ENCODE peak calls at places on chromosomes 12 and 14, in four cellular contexts. One of them, this sample, is unnamed.
A peak's percentile ranks its signal among the peaks of the same experiment; 100 is the strongest.

GRCh38 chr12:1993341-1993740 is 10.9 kb downstream of the DCP1B start:
- DNase-seq in tibial nerve: no peak
- DNase-seq in CD8-positive, alpha-beta memory T cell: no peak
- DNase-seq in lower lobe of right lung: no peak
- DNase-seq in this sample: no peak

GRCh38 chr12:71303199-71303598 is 136.4 kb upstream of the LGR5 start:
- DNase-seq in tibial nerve: no peak
- DNase-seq in CD8-positive, alpha-beta memory T cell: no peak
- DNase-seq in lower lobe of right lung: no peak
- DNase-seq in this sample: no peak

GRCh38 chr14:106809615-106810014 is 1283.2 kb downstream of the TMEM121 start:
- DNase-seq in tibial nerve: no peak
- DNase-seq in CD8-positive, alpha-beta memory T cell: no peak
- DNase-seq in lower lobe of right lung: no peak
- DNase-seq in this sample: no peak

GRCh38 chr12:75711276-75711675 is 199.9 kb upstream of the KRR1 start:
- DNase-seq in tibial nerve: no peak
- DNase-seq in CD8-positive, alpha-beta memory T cell: no peak
- DNase-seq in lower lobe of right lung: no peak
- DNase-seq in this sample: no peak

GRCh38 chr14:105412768-105413541 is 6.7 kb upstream of the MTA1 start:
- DNase-seq in tibial nerve: no peak
- DNase-seq in CD8-positive, alpha-beta memory T cell: no peak
- DNase-seq in lower lobe of right lung: no peak
- DNase-seq in this sample: no peak

GRCh38 chr14:47744155-47744554 is 68.8 kb upstream of the MDGA2 start:
- DNase-seq in tibial nerve: no peak
- DNase-seq in CD8-positive, alpha-beta memory T cell: no peak
- DNase-seq in lower lobe of right lung: no peak
- DNase-seq in this sample: no peak

GRCh38 chr14:75442642-75443041 is 14.8 kb downstream of the JDP2 start:
- DNase-seq in tibial nerve: no peak
- DNase-seq in CD8-positive, alpha-beta memory T cell: no peak
- DNase-seq in lower lobe of right lung: no peak
- DNase-seq in this sample: no peak

GRCh38 chr14:34693228-34693939 is 21.0 kb downstream of the CFL2 start:
- DNase-seq in tibial nerve: no peak
- DNase-seq in CD8-positive, alpha-beta memory T cell: peak; percentile 1
- DNase-seq in lower lobe of right lung: peak; percentile 64
- DNase-seq in this sample: no peak

GRCh38 chr12:88255847-88256246 is 113.7 kb downstream of the TMTC3 start:
- DNase-seq in tibial nerve: no peak
- DNase-seq in CD8-positive, alpha-beta memory T cell: no peak
- DNase-seq in lower lobe of right lung: no peak
- DNase-seq in this sample: no peak

GRCh38 chr14:95533391-95533821 is 1.4 kb upstream of the GLRX5 start:
- DNase-seq in tibial nerve: no peak
- DNase-seq in CD8-positive, alpha-beta memory T cell: no peak
- DNase-seq in lower lobe of right lung: no peak
- DNase-seq in this sample: no peak

GRCh38 chr14:39398382-39398781 is 33.9 kb downstream of the FBXO33 start:
- DNase-seq in tibial nerve: no peak
- DNase-seq in CD8-positive, alpha-beta memory T cell: no peak
- DNase-seq in lower lobe of right lung: no peak
- DNase-seq in this sample: no peak

GRCh38 chr12:80602455-80602854 is 105.0 kb upstream of the MYF6 start:
- DNase-seq in tibial nerve: no peak
- DNase-seq in CD8-positive, alpha-beta memory T cell: no peak
- DNase-seq in lower lobe of right lung: no peak
- DNase-seq in this sample: no peak

GRCh38 chr12:50574621-50575348 is 70.0 kb downstream of the DIP2B start:
- DNase-seq in tibial nerve: no peak
- DNase-seq in CD8-positive, alpha-beta memory T cell: no peak
- DNase-seq in lower lobe of right lung: no peak
- DNase-seq in this sample: no peak

GRCh38 chr14:59919582-59920377 is at the start of gene LRRC9:
- DNase-seq in tibial nerve: no peak
- DNase-seq in CD8-positive, alpha-beta memory T cell: peak; percentile 1
- DNase-seq in lower lobe of right lung: peak; percentile 58
- DNase-seq in this sample: peak; percentile 16

GRCh38 chr12:3453947-3454675 is 36.9 kb upstream of the PRMT8 start:
- DNase-seq in tibial nerve: no peak
- DNase-seq in CD8-positive, alpha-beta memory T cell: no peak
- DNase-seq in lower lobe of right lung: no peak
- DNase-seq in this sample: no peak

GRCh38 chr14:58796636-58797429 is 159.1 kb downstream of the DACT1 start:
- DNase-seq in tibial nerve: no peak
- DNase-seq in CD8-positive, alpha-beta memory T cell: no peak
- DNase-seq in lower lobe of right lung: no peak
- DNase-seq in this sample: no peak

GRCh38 chr14:89621009-89621421 is 204.0 kb upstream of the FOXN3 start:
- DNase-seq in tibial nerve: no peak
- DNase-seq in CD8-positive, alpha-beta memory T cell: peak; percentile 28
- DNase-seq in lower lobe of right lung: no peak
- DNase-seq in this sample: no peak

GRCh38 chr14:22978487-22978837 is 3.9 kb downstream of the AJUBA start:
- DNase-seq in tibial nerve: no peak
- DNase-seq in CD8-positive, alpha-beta memory T cell: no peak
- DNase-seq in lower lobe of right lung: no peak
- DNase-seq in this sample: no peak

GRCh38 chr12:124039276-124039675 is 66.3 kb downstream of the ZNF664 start:
- DNase-seq in tibial nerve: no peak
- DNase-seq in CD8-positive, alpha-beta memory T cell: no peak
- DNase-seq in lower lobe of right lung: no peak
- DNase-seq in this sample: no peak

GRCh38 chr14:72617391-72618011 is 276.4 kb downstream of the DPF3 start:
- DNase-seq in tibial nerve: peak; percentile 23
- DNase-seq in CD8-positive, alpha-beta memory T cell: no peak
- DNase-seq in lower lobe of right lung: no peak
- DNase-seq in this sample: no peak

GRCh38 chr14:98489115-98489514 is 782.9 kb downstream of the BCL11B start:
- DNase-seq in tibial nerve: no peak
- DNase-seq in CD8-positive, alpha-beta memory T cell: no peak
- DNase-seq in lower lobe of right lung: no peak
- DNase-seq in this sample: no peak

GRCh38 chr14:52069617-52070431 is 965 bp upstream of the NID2 start:
- DNase-seq in tibial nerve: no peak
- DNase-seq in CD8-positive, alpha-beta memory T cell: no peak
- DNase-seq in lower lobe of right lung: no peak
- DNase-seq in this sample: no peak

GRCh38 chr12:80936353-80936641 is 1.4 kb downstream of the LIN7A start:
- DNase-seq in tibial nerve: peak; percentile 13
- DNase-seq in CD8-positive, alpha-beta memory T cell: no peak
- DNase-seq in lower lobe of right lung: no peak
- DNase-seq in this sample: no peak

GRCh38 chr12:26704684-26705475 is 128.1 kb downstream of the ITPR2 start:
- DNase-seq in tibial nerve: no peak
- DNase-seq in CD8-positive, alpha-beta memory T cell: no peak
- DNase-seq in lower lobe of right lung: no peak
- DNase-seq in this sample: no peak

GRCh38 chr14:58465425-58465824 is 37.9 kb downstream of the KIAA0586 start:
- DNase-seq in tibial nerve: no peak
- DNase-seq in CD8-positive, alpha-beta memory T cell: no peak
- DNase-seq in lower lobe of right lung: no peak
- DNase-seq in this sample: no peak

GRCh38 chr14:103030741-103031565 is 26.4 kb downstream of the CDC42BPB start:
- DNase-seq in tibial nerve: no peak
- DNase-seq in CD8-positive, alpha-beta memory T cell: no peak
- DNase-seq in lower lobe of right lung: no peak
- DNase-seq in this sample: no peak

GRCh38 chr14:74048291-74048690 is 29.1 kb downstream of the BBOF1 start:
- DNase-seq in tibial nerve: no peak
- DNase-seq in CD8-positive, alpha-beta memory T cell: no peak
- DNase-seq in lower lobe of right lung: no peak
- DNase-seq in this sample: no peak

GRCh38 chr12:131753041-131753440 is 42.2 kb downstream of the SFSWAP start:
- DNase-seq in tibial nerve: no peak
- DNase-seq in CD8-positive, alpha-beta memory T cell: no peak
- DNase-seq in lower lobe of right lung: no peak
- DNase-seq in this sample: no peak

GRCh38 chr14:61498811-61499210 is 177.4 kb downstream of the PRKCH start:
- DNase-seq in tibial nerve: no peak
- DNase-seq in CD8-positive, alpha-beta memory T cell: no peak
- DNase-seq in lower lobe of right lung: no peak
- DNase-seq in this sample: no peak

GRCh38 chr14:51552768-51553426 is 98.8 kb upstream of the FRMD6 start:
- DNase-seq in tibial nerve: no peak
- DNase-seq in CD8-positive, alpha-beta memory T cell: no peak
- DNase-seq in lower lobe of right lung: no peak
- DNase-seq in this sample: no peak

GRCh38 chr12:132214906-132215643 is 70.8 kb downstream of the NOC4L start:
- DNase-seq in tibial nerve: no peak
- DNase-seq in CD8-positive, alpha-beta memory T cell: no peak
- DNase-seq in lower lobe of right lung: no peak
- DNase-seq in this sample: no peak

GRCh38 chr12:129538137-129538536 is 365.7 kb downstream of the TMEM132D start:
- DNase-seq in tibial nerve: no peak
- DNase-seq in CD8-positive, alpha-beta memory T cell: no peak
- DNase-seq in lower lobe of right lung: no peak
- DNase-seq in this sample: no peak

GRCh38 chr12:112854344-112854743 is 52.4 kb upstream of the OAS1 start:
- DNase-seq in tibial nerve: no peak
- DNase-seq in CD8-positive, alpha-beta memory T cell: no peak
- DNase-seq in lower lobe of right lung: no peak
- DNase-seq in this sample: no peak

GRCh38 chr12:1044697-1045096 is 53.7 kb downstream of the ERC1 start:
- DNase-seq in tibial nerve: no peak
- DNase-seq in CD8-positive, alpha-beta memory T cell: no peak
- DNase-seq in lower lobe of right lung: no peak
- DNase-seq in this sample: no peak

GRCh38 chr12:50205648-50206047 is 38.5 kb upstream of the CERS5 start:
- DNase-seq in tibial nerve: no peak
- DNase-seq in CD8-positive, alpha-beta memory T cell: no peak
- DNase-seq in lower lobe of right lung: no peak
- DNase-seq in this sample: no peak

GRCh38 chr12:34295366-34296142 is 273.3 kb downstream of the ALG10 start:
- DNase-seq in tibial nerve: no peak
- DNase-seq in CD8-positive, alpha-beta memory T cell: no peak
- DNase-seq in lower lobe of right lung: peak; percentile 23
- DNase-seq in this sample: no peak

GRCh38 chr14:36405589-36406274 is 85.3 kb upstream of the MBIP start:
- DNase-seq in tibial nerve: no peak
- DNase-seq in CD8-positive, alpha-beta memory T cell: no peak
- DNase-seq in lower lobe of right lung: no peak
- DNase-seq in this sample: no peak

GRCh38 chr14:60179296-60179924 is 14.2 kb upstream of the DHRS7 start:
- DNase-seq in tibial nerve: no peak
- DNase-seq in CD8-positive, alpha-beta memory T cell: no peak
- DNase-seq in lower lobe of right lung: no peak
- DNase-seq in this sample: no peak

GRCh38 chr14:70098257-70098809 is 90.4 kb downstream of the SLC8A3 start:
- DNase-seq in tibial nerve: no peak
- DNase-seq in CD8-positive, alpha-beta memory T cell: no peak
- DNase-seq in lower lobe of right lung: no peak
- DNase-seq in this sample: no peak

GRCh38 chr12:104064842-104065441 is 611 bp downstream of the HCFC2 start:
- DNase-seq in tibial nerve: no peak
- DNase-seq in CD8-positive, alpha-beta memory T cell: no peak
- DNase-seq in lower lobe of right lung: peak; percentile 54
- DNase-seq in this sample: peak; percentile 27

GRCh38 chr12:116196226-116196625 is 81.3 kb downstream of the MED13L start:
- DNase-seq in tibial nerve: no peak
- DNase-seq in CD8-positive, alpha-beta memory T cell: no peak
- DNase-seq in lower lobe of right lung: no peak
- DNase-seq in this sample: no peak
- H3K27ac ChIP-seq in tibial nerve: no peak overlapping the region
- H3K27ac ChIP-seq in CD8-positive, alpha-beta memory T cell: peak overlapping the region; percentile 30
- H3K27ac ChIP-seq in lower lobe of right lung: no peak overlapping the region
- H3K27ac ChIP-seq in this sample: no peak overlapping the region

GRCh38 chr12:122467983-122468382 is 32.7 kb downstream of the ZCCHC8 start:
- DNase-seq in tibial nerve: no peak
- DNase-seq in CD8-positive, alpha-beta memory T cell: no peak
- DNase-seq in lower lobe of right lung: no peak
- DNase-seq in this sample: no peak
- H3K27ac ChIP-seq in tibial nerve: no peak overlapping the region
- H3K27ac ChIP-seq in CD8-positive, alpha-beta memory T cell: no peak overlapping the region
- H3K27ac ChIP-seq in lower lobe of right lung: no peak overlapping the region
- H3K27ac ChIP-seq in this sample: no peak overlapping the region

DNA sequence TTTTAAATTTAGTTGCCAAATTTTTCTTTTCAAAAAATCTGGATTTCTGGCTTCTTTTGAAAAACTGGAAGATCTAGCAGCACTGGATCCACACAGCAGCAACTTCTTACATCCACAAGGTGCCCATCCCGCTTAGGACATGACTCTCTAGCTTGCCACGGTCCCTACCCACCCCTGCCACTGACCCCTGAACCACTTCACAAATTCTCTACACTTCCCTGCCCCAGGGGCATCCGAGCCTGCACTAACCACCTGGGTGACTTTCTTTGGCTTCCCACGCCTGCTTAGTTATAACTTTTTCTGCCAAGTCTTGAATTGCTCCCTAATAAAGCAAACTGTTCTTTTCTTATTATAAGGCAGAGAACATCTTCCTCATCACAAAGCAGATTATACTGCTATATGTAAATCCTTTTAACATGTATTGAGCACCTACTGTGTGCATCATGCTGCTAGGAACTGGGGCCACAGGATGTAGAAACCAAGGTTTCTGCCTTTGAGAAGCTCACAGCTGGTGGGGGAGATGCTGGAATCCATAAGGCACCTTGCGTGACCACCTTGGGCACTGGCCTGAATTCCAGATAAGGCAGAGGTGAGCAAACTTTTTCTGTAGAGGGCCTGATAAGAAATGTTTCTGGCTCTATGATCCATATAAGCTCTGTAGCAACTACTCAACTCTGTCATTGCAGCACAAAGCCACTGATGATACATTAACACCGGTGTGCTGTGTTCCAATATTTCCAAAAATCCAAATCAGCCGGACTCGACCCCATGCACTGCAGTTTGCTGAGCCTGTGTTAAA is 59.8 kb downstream of the ACTN1 start:
- DNase-seq in tibial nerve: no peak
- DNase-seq in CD8-positive, alpha-beta memory T cell: no peak
- DNase-seq in lower lobe of right lung: no peak
- DNase-seq in this sample: no peak
- H3K27ac ChIP-seq in tibial nerve: no peak overlapping the region
- H3K27ac ChIP-seq in CD8-positive, alpha-beta memory T cell: no peak overlapping the region
- H3K27ac ChIP-seq in lower lobe of right lung: no peak overlapping the region
- H3K27ac ChIP-seq in this sample: no peak overlapping the region

DNA sequence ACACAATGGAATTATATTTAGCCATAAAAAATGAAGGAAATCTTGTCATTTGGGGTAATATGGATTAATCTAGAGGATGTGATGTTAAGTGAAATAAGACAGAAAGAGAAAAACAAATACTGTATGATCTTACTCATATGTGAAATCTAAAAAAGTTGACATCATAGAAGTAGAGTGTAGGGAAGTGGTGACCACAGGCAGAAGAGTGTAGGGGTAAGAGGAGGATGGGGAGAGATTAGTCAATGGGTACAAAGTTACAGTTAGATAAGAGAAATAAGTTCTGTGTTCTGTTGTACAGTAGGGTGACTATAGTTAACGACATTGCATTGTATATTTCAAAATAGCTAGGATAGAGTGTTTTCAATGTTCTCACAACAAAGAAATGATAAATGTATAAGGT is 87.0 kb downstream of the TSHR start:
- DNase-seq in tibial nerve: no peak
- DNase-seq in CD8-positive, alpha-beta memory T cell: no peak
- DNase-seq in lower lobe of right lung: no peak
- DNase-seq in this sample: no peak
- H3K27ac ChIP-seq in tibial nerve: no peak overlapping the region
- H3K27ac ChIP-seq in CD8-positive, alpha-beta memory T cell: no peak overlapping the region
- H3K27ac ChIP-seq in lower lobe of right lung: no peak overlapping the region
- H3K27ac ChIP-seq in this sample: no peak overlapping the region

GRCh38 chr12:53096761-53097160 is 706 bp upstream of the IGFBP6 start:
- DNase-seq in tibial nerve: no peak
- DNase-seq in CD8-positive, alpha-beta memory T cell: no peak
- DNase-seq in lower lobe of right lung: no peak
- DNase-seq in this sample: no peak
- H3K27ac ChIP-seq in tibial nerve: peak overlapping the region; percentile 81
- H3K27ac ChIP-seq in CD8-positive, alpha-beta memory T cell: no peak overlapping the region
- H3K27ac ChIP-seq in lower lobe of right lung: peak overlapping the region; percentile 78
- H3K27ac ChIP-seq in this sample: no peak overlapping the region